ENCODE peak calls at places on chromosomes 12 and 14, in five cellular contexts. One of them, this sample, is unnamed.
A peak's percentile ranks its signal among the peaks of the same experiment; 100 is the strongest.

GRCh38 chr12:87368259-87368658 is 660.9 kb downstream of the C12orf50 start:
- DNase-seq in A549: no peak
- DNase-seq in ovary: no peak
- DNase-seq in breast epithelium: no peak
- DNase-seq in IMR-90: no peak
- DNase-seq in this sample: no peak

GRCh38 chr14:59483360-59483759 is 848 bp downstream of the L3HYPDH start:
- DNase-seq in breast epithelium: no peak
- DNase-seq in A549: peak; percentile 25
- DNase-seq in ovary: no peak
- DNase-seq in IMR-90: peak; percentile 84
- DNase-seq in this sample: no peak

GRCh38 chr14:91350813-91351507 is 66.7 kb downstream of the CCDC88C start:
- DNase-seq in breast epithelium: no peak
- DNase-seq in IMR-90: no peak
- DNase-seq in ovary: no peak
- DNase-seq in A549: no peak
- DNase-seq in this sample: no peak

GRCh38 chr14:92740440-92740839 is 8.0 kb downstream of the LGMN start:
- DNase-seq in IMR-90: no peak
- DNase-seq in A549: no peak
- DNase-seq in ovary: no peak
- DNase-seq in breast epithelium: no peak
- DNase-seq in this sample: no peak

GRCh38 chr12:117579939-117580717 is 218.7 kb upstream of the NOS1 start:
- DNase-seq in ovary: no peak
- DNase-seq in A549: no peak
- DNase-seq in IMR-90: no peak
- DNase-seq in breast epithelium: no peak
- DNase-seq in this sample: no peak

GRCh38 chr14:104388011-104388521 is 191.5 kb upstream of the C14orf180 start:
- DNase-seq in ovary: peak; percentile 3
- DNase-seq in IMR-90: no peak
- DNase-seq in breast epithelium: no peak
- DNase-seq in A549: no peak
- DNase-seq in this sample: no peak

GRCh38 chr12:59459966-59460365 is 135.9 kb upstream of the SLC16A7 start:
- DNase-seq in breast epithelium: no peak
- DNase-seq in IMR-90: peak; percentile 28
- DNase-seq in A549: no peak
- DNase-seq in ovary: no peak
- DNase-seq in this sample: no peak

GRCh38 chr12:87756111-87756510 is 273.1 kb downstream of the C12orf50 start:
- DNase-seq in breast epithelium: no peak
- DNase-seq in IMR-90: peak; percentile 99
- DNase-seq in ovary: no peak
- DNase-seq in A549: peak; percentile 6
- DNase-seq in this sample: no peak

GRCh38 chr14:50051106-50051505 is 65.3 kb downstream of the VCPKMT start:
- DNase-seq in A549: no peak
- DNase-seq in ovary: no peak
- DNase-seq in breast epithelium: no peak
- DNase-seq in IMR-90: no peak
- DNase-seq in this sample: no peak

GRCh38 chr12:19409376-19409775 is 29.9 kb upstream of the AEBP2 start:
- DNase-seq in ovary: no peak
- DNase-seq in IMR-90: no peak
- DNase-seq in A549: no peak
- DNase-seq in breast epithelium: no peak
- DNase-seq in this sample: no peak

GRCh38 chr12:12181516-12181915 is 85.3 kb downstream of the LRP6 start:
- DNase-seq in breast epithelium: no peak
- DNase-seq in IMR-90: peak; percentile 70
- DNase-seq in ovary: no peak
- DNase-seq in A549: no peak
- DNase-seq in this sample: no peak

GRCh38 chr14:95040723-95041476 is 116.4 kb downstream of the DICER1 start:
- DNase-seq in breast epithelium: no peak
- DNase-seq in A549: no peak
- DNase-seq in ovary: no peak
- DNase-seq in IMR-90: peak; percentile 32
- DNase-seq in this sample: peak; percentile 9

GRCh38 chr12:56260921-56261320 is 2.7 kb upstream of the ANKRD52 start:
- DNase-seq in ovary: no peak
- DNase-seq in IMR-90: no peak
- DNase-seq in A549: no peak
- DNase-seq in breast epithelium: no peak
- DNase-seq in this sample: no peak

GRCh38 chr12:132781938-132782337 is 20.3 kb upstream of the ANKLE2 start:
- DNase-seq in ovary: no peak
- DNase-seq in IMR-90: no peak
- DNase-seq in breast epithelium: no peak
- DNase-seq in A549: no peak
- DNase-seq in this sample: no peak

GRCh38 chr12:116977465-116978380 is 67.0 kb downstream of the FBXW8 start:
- DNase-seq in IMR-90: no peak
- DNase-seq in breast epithelium: no peak
- DNase-seq in ovary: no peak
- DNase-seq in A549: no peak
- DNase-seq in this sample: no peak

GRCh38 chr12:20369164-20370000 is 1.0 kb downstream of the PDE3A start:
- DNase-seq in A549: peak; percentile 21
- DNase-seq in ovary: peak; percentile 62
- DNase-seq in breast epithelium: no peak
- DNase-seq in IMR-90: peak; percentile 39
- DNase-seq in this sample: peak; percentile 20

GRCh38 chr12:4104722-4105244 is 168.8 kb upstream of the CCND2 start:
- DNase-seq in ovary: no peak
- DNase-seq in IMR-90: no peak
- DNase-seq in A549: no peak
- DNase-seq in breast epithelium: no peak
- DNase-seq in this sample: no peak

DNA sequence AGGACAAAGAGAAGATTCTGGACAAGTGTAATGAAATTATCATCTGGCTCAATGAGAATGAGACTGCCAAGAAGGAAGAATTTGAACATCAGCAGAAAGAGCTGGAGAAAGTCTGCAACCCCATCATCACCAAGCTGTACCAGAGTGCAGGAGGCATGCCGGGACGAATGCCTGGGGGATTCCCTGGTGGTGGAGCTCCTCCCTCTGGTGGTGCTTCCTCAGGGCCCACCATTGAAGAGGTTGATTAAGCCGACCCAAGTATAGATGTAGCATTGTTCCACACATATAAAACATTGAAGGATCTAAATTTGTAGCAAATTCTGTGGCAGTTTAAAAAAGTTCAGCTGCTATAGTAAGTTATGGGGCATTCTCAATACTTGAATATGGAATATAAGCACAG is 174.3 kb upstream of the CCND2 start:
- DNase-seq in IMR-90: no peak
- DNase-seq in ovary: no peak
- DNase-seq in breast epithelium: no peak
- DNase-seq in A549: no peak
- DNase-seq in this sample: no peak
- TF ChIP-seq CTCF in IMR-90: no peak
- TF ChIP-seq CTCF in ovary: no peak
- TF ChIP-seq CTCF in breast epithelium: no peak
- TF ChIP-seq CTCF in A549: no peak
- TF ChIP-seq CTCF in this sample: no peak

GRCh38 chr14:63147018-63147417 is 57.2 kb upstream of the RHOJ start:
- DNase-seq in IMR-90: no peak
- DNase-seq in breast epithelium: no peak
- DNase-seq in A549: no peak
- DNase-seq in ovary: no peak
- DNase-seq in this sample: no peak
- TF ChIP-seq POLR2A in IMR-90: no peak
- TF ChIP-seq POLR2A in breast epithelium: no peak
- TF ChIP-seq POLR2A in A549: no peak
- TF ChIP-seq POLR2A in ovary: no peak
- TF ChIP-seq POLR2A in this sample: no peak

GRCh38 chr12:17528394-17528793 is 561.6 kb downstream of the RERGL start:
- DNase-seq in breast epithelium: no peak
- DNase-seq in ovary: no peak
- DNase-seq in A549: no peak
- DNase-seq in IMR-90: no peak
- DNase-seq in this sample: no peak
- TF ChIP-seq CTCF in breast epithelium: no peak
- TF ChIP-seq CTCF in ovary: no peak
- TF ChIP-seq CTCF in A549: peak; percentile 28
- TF ChIP-seq CTCF in IMR-90: no peak
- TF ChIP-seq CTCF in this sample: no peak

GRCh38 chr12:122080149-122081107 is 1.9 kb downstream of the MLXIP start:
- DNase-seq in ovary: peak; percentile 77
- DNase-seq in breast epithelium: no peak
- DNase-seq in IMR-90: peak; percentile 86
- DNase-seq in A549: peak; percentile 41
- DNase-seq in this sample: peak; percentile 81
- TF ChIP-seq POLR2A in ovary: peak; percentile 51
- TF ChIP-seq POLR2A in breast epithelium: peak; percentile 20
- TF ChIP-seq POLR2A in IMR-90: peak; percentile 56
- TF ChIP-seq POLR2A in A549: no peak
- TF ChIP-seq POLR2A in this sample: no peak

GRCh38 chr12:51889216-51890134 is 1.6 kb downstream of the ANKRD33 start:
- DNase-seq in breast epithelium: no peak
- DNase-seq in ovary: no peak
- DNase-seq in IMR-90: no peak
- DNase-seq in A549: no peak
- DNase-seq in this sample: peak; percentile 79

GRCh38 chr12:51890511-51891171 is 2.7 kb downstream of the ANKRD33 start:
- DNase-seq in A549: no peak
- DNase-seq in ovary: no peak
- DNase-seq in IMR-90: no peak
- DNase-seq in breast epithelium: no peak
- DNase-seq in this sample: no peak

GRCh38 chr12:51890135-51890464 is 2.2 kb downstream of the ANKRD33 start:
- DNase-seq in breast epithelium: no peak
- DNase-seq in A549: no peak
- DNase-seq in ovary: no peak
- DNase-seq in IMR-90: no peak
- DNase-seq in this sample: no peak

GRCh38 chr12:51893786-51894185 is 5.9 kb downstream of the ANKRD33 start:
- DNase-seq in ovary: no peak
- DNase-seq in A549: no peak
- DNase-seq in IMR-90: no peak
- DNase-seq in breast epithelium: no peak
- DNase-seq in this sample: peak; percentile 36

DNA sequence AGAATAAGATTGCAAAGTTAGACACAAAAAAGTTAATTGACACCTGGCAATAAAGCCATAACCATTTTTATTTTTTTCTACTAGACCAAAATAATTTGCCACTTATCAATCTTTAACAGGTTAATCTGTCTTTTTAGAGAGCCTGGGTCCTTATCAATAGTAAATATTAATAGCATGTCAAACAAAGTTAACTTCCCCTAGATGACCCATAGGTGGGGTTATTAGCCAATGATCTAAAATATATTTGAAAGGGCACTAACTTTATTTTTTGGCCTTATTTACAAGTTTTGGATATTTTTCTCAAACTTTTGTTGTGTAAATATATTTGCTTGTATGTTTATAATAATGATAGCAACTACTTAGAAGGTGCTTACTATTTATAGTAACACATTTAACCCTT is 3.9 kb downstream of the ANKRD33 start:
- DNase-seq in IMR-90: peak; percentile 31
- DNase-seq in breast epithelium: no peak
- DNase-seq in A549: peak; percentile 39
- DNase-seq in ovary: no peak
- DNase-seq in this sample: no peak
- TF ChIP-seq CTCF in IMR-90: peak; percentile 54
- TF ChIP-seq CTCF in breast epithelium: peak; percentile 26
- TF ChIP-seq CTCF in A549: peak; percentile 33
- TF ChIP-seq CTCF in ovary: no peak
- TF ChIP-seq CTCF in this sample: no peak

GRCh38 chr14:23664207-23664885 is 28.2 kb downstream of the DHRS2 start:
- DNase-seq in breast epithelium: no peak
- DNase-seq in A549: no peak
- DNase-seq in IMR-90: no peak
- DNase-seq in ovary: no peak
- DNase-seq in this sample: no peak

GRCh38 chr14:23663127-23663526 is 27.0 kb downstream of the DHRS2 start:
- DNase-seq in breast epithelium: no peak
- DNase-seq in A549: no peak
- DNase-seq in IMR-90: no peak
- DNase-seq in ovary: no peak
- DNase-seq in this sample: no peak

GRCh38 chr14:23663711-23664110 is 27.5 kb downstream of the DHRS2 start:
- DNase-seq in IMR-90: no peak
- DNase-seq in A549: no peak
- DNase-seq in breast epithelium: no peak
- DNase-seq in ovary: no peak
- DNase-seq in this sample: no peak

GRCh38 chr14:23667134-23667533 is 31.0 kb downstream of the DHRS2 start:
- DNase-seq in IMR-90: no peak
- DNase-seq in breast epithelium: no peak
- DNase-seq in ovary: no peak
- DNase-seq in A549: no peak
- DNase-seq in this sample: no peak

DNA sequence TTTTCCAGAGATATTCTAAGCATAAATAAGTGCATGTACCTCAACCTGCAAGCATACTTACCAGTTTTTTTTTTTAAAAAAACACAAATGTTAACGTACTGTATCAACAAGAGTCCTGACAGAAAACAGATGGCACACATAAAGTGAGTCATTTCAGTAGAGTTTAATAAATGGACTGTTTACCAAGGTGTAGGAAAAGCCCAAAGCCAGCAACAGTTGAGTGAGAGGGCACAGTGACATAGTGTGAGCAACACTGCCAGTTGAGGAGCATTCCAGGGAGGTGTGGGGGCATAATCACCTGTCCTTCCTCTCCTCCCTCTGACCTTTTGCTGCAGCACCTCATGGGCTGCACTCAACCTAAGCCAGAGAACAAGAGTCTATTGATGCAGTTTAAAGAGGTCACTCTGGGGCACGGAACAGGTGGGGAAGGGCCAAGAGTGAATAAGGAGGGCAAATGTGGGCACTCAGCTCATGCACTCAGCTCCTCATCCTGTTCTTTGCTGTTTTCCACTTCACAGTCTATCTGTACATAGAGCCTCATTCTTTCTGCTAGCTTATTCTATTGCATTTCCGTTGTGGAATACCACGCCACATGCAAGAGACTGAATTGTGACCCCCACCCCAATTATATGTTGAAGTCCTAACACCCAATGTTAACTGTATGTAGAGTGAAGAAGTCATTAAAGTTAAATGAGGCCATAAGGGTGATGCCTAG is 29.3 kb downstream of the DHRS2 start:
- DNase-seq in breast epithelium: no peak
- DNase-seq in IMR-90: no peak
- DNase-seq in A549: no peak
- DNase-seq in ovary: no peak
- DNase-seq in this sample: no peak
- TF ChIP-seq POLR2A in breast epithelium: no peak
- TF ChIP-seq POLR2A in IMR-90: no peak
- TF ChIP-seq POLR2A in A549: no peak
- TF ChIP-seq POLR2A in ovary: no peak
- TF ChIP-seq POLR2A in this sample: no peak

This sample was measured in lower leg skin.